ENCODE peak calls at places on chromosome 5, in ten cellular contexts. B is sigmoid colon, U is HepG2, J is upper lobe of left lung, T is tibial nerve, N is ovary, E is SK-N-SH, K is transverse colon, G is H1, F is K562. I is an unnamed sample.
A peak's percentile ranks its signal among the peaks of the same experiment; 100 is the strongest.

GRCh38 chr5:159331099-159331973 is 1.0 kb upstream of the IL12B start:
- DNase-seq in K (peak; percentile 77), F (peak; percentile 80), T (peak; percentile 28), U (no peak), G (peak; percentile 94), J (peak; percentile 95), N (peak; percentile 67), E (peak; percentile 86), B (peak; percentile 74), I (peak; percentile 68)

GRCh38 chr5:54739371-54739770 is 221.8 kb downstream of the SNX18 start:
- DNase-seq in N (no peak), G (no peak), F (no peak), J (no peak), E (no peak), U (no peak), B (no peak), K (no peak), T (no peak), I (no peak)

GRCh38 chr5:90191352-90192045 is 218.1 kb downstream of the CETN3 start:
- DNase-seq in T (no peak), F (no peak), K (peak; percentile 24), B (no peak), U (no peak), J (no peak), G (no peak), E (peak; percentile 22), N (no peak), I (no peak)

GRCh38 chr5:127392762-127393161 is 102.2 kb downstream of the MEGF10 start:
- DNase-seq in B (no peak), U (no peak), N (no peak), J (no peak), G (no peak), T (no peak), K (no peak), F (no peak), E (no peak), I (no peak)

GRCh38 chr5:97167435-97167834 is 15.6 kb downstream of the RIOK2 start:
- DNase-seq in K (no peak), N (no peak), G (no peak), B (no peak), F (no peak), J (no peak), E (no peak), T (no peak), U (no peak), I (no peak)

GRCh38 chr5:124782262-124782661 is 35.8 kb upstream of the ZNF608 start:
- DNase-seq in G (no peak), J (no peak), F (no peak), N (no peak), U (no peak), E (no peak), B (no peak), K (no peak), T (no peak), I (no peak)

GRCh38 chr5:11520241-11520929 is 383.9 kb downstream of the CTNND2 start:
- DNase-seq in E (no peak), K (no peak), B (no peak), N (no peak), J (no peak), G (no peak), U (no peak), F (no peak), T (no peak), I (no peak)

GRCh38 chr5:58294598-58295298 is 165.1 kb downstream of the PLK2 start:
- DNase-seq in J (no peak), U (no peak), N (no peak), B (no peak), F (no peak), T (no peak), K (no peak), E (no peak), G (no peak), I (no peak)

GRCh38 chr5:109911731-109912130 is 222.0 kb downstream of the MAN2A1 start:
- DNase-seq in T (no peak), U (no peak), B (no peak), F (no peak), J (no peak), K (no peak), N (no peak), E (peak; percentile 62), G (no peak), I (no peak)

GRCh38 chr5:40441733-40442132 is 238.0 kb upstream of the PTGER4 start:
- DNase-seq in T (no peak), N (no peak), F (no peak), B (no peak), E (no peak), G (no peak), U (peak; percentile 37), K (peak; percentile 73), J (no peak), I (no peak)

GRCh38 chr5:10695055-10695649 is 65.9 kb downstream of the DAP start:
- DNase-seq in T (peak; percentile 41), F (no peak), N (peak; percentile 76), U (peak; percentile 16), J (peak; percentile 87), B (peak; percentile 86), G (peak; percentile 76), E (peak; percentile 83), K (peak; percentile 75), I (peak; percentile 86)

GRCh38 chr5:31702709-31703108 is 63.8 kb downstream of the PDZD2 start:
- DNase-seq in K (no peak), U (no peak), N (no peak), B (no peak), F (no peak), J (no peak), G (no peak), T (no peak), E (peak; percentile 40), I (no peak)

GRCh38 chr5:31701642-31702041 is 62.7 kb downstream of the PDZD2 start:
- DNase-seq in N (no peak), J (no peak), E (peak; percentile 84), T (no peak), K (no peak), B (no peak), G (no peak), F (no peak), U (no peak), I (no peak)

GRCh38 chr5:31703757-31704156 is 64.8 kb downstream of the PDZD2 start:
- DNase-seq in J (no peak), N (no peak), U (no peak), F (no peak), T (no peak), E (no peak), K (no peak), B (no peak), G (no peak), I (no peak)

GRCh38 chr5:31707294-31707693 is 68.4 kb downstream of the PDZD2 start:
- DNase-seq in F (no peak), J (no peak), N (no peak), U (no peak), G (no peak), T (no peak), K (no peak), E (no peak), B (no peak), I (peak; percentile 33)

DNA sequence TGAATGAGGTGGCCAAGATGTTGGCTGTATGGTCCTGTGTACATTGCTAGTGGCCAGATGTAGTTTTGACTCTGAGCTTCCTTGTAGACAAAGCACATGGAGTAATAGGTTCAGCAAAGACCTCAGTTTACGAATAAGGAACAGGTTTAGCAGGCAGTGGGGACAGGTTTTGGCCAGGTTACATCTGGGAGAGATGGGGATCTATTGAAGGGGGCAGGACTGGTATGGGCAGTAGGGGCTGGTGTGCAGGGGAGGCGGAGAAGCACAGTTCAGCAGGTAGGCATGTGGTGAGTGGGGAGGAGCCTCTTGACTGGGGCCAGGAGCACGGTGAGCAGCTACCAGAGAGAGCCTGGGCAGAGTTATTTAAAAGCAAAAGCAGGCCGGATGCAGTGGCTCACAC is 67.3 kb downstream of the PDZD2 start:
- DNase-seq in N (no peak), E (no peak), K (no peak), F (no peak), T (no peak), B (no peak), G (no peak), U (no peak), J (no peak), I (no peak)
- H3K27me3 ChIP-seq in N (no peaks in the 10 kb centered on the region), E (peaks cover 13% of the 10 kb centered on the region), K (no peaks in the 10 kb centered on the region), F (peaks cover 29% of the 10 kb centered on the region), T (no peaks in the 10 kb centered on the region), B (no peaks in the 10 kb centered on the region), G (no peaks in the 10 kb centered on the region), U (peaks cover 20% of the 10 kb centered on the region), J (no peaks in the 10 kb centered on the region), I (no peaks in the 10 kb centered on the region)

DNA sequence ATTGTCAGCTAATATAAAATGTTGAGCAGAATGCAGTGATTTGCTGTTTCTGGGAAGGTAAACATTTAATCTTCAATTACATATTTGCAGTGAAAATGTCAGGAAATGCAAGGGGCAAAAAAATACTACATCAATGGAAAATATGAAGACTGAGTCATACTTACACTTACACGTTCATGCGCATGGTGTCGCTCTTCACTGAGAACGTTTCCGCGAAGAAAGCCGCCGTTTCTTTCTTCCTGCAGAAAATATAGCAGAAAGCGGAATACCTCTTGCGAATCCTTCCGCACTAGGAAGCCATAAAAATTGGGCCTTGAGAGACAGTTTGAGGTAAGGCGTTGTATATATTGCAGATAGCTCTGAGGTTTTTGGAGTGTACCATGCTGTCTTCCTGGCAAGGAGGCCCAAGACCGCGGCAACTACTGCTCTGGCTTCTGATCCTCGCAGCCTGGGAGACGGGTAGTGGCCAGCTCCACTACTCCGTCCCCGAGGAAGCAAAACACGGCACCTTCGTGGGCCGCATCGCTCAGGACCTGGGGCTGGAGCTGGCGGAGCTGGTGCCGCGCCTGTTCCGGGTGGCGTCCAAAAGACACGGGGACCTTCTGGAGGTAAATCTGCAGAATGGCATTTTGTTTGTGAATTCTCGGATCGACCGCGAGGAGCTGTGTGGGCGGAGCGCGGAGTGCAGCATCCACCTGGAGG is at the start of gene PCDHA13:
- DNase-seq in B (no peak), N (no peak), E (no peak), K (no peak), U (no peak), J (peak; percentile 34), G (no peak), F (no peak), T (no peak), I (no peak)
- H3K4me3 ChIP-seq in B (peak within 1 kb of the TSS; percentile 1), N (no peak within 1 kb of the TSS), E (no peak within 1 kb of the TSS), K (no peak within 1 kb of the TSS), U (no peak within 1 kb of the TSS), J (no peak within 1 kb of the TSS), G (peak within 1 kb of the TSS; percentile 11), F (no peak within 1 kb of the TSS), T (peak within 1 kb of the TSS; percentile 7), I (no peak within 1 kb of the TSS)

GRCh38 chr5:170986598-170986997 is 124.8 kb downstream of the RANBP17 start:
- DNase-seq in B (no peak), E (peak; percentile 10), G (no peak), J (no peak), N (no peak), K (no peak), F (no peak), T (no peak), U (no peak), I (no peak)
- TF ChIP-seq EP300 in B (no peak), E (no peak), G (no peak), J (no peak), N (no peak), K (no peak), F (no peak), T (no peak), U (no peak), I (no peak)

DNA sequence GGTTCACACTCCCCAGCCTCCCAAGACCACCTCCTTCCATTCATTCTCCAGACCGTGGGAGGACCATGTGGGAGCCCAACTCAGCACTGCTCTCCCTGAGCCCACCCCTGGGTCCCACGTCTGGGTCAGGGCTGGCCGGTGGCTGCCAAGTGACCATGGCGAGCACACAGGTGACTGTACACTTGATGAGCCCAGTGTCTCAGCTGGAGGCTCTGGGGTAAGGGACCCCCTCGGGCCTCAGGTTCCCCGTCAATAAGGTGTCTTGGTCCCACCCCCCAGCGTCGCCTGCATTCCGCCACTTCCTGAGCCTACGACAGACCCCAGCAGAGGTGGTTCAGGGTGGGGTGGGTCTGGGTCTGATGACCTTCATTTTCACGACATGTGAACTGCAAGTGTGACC is 38.8 kb downstream of the HK3 start:
- DNase-seq in F (no peak), B (no peak), K (no peak), U (no peak), N (no peak), J (no peak), T (no peak), E (no peak), G (no peak), I (no peak)
- H3K27me3 ChIP-seq in F (peaks cover 16% of the 10 kb centered on the region), B (peaks cover 59% of the 10 kb centered on the region), K (peaks cover 47% of the 10 kb centered on the region), U (peaks cover 84% of the 10 kb centered on the region), N (no peaks in the 10 kb centered on the region), J (no peaks in the 10 kb centered on the region), T (no peaks in the 10 kb centered on the region), E (no peaks in the 10 kb centered on the region), G (no peaks in the 10 kb centered on the region), I (peaks cover 59% of the 10 kb centered on the region)